ENCODE peak calls at places on chromosomes 12 and 14, in six cellular contexts. E, D, H, A, Y and F are unnamed samples.

GRCh38 chr12:79083181-79083580 is 218.6 kb downstream of the SYT1 start:
- DNase-seq in Y (no peak), A (no peak), D (peak), E (peak), H (no peak), F (no peak)

GRCh38 chr14:24298892-24299254 is 707 bp downstream of the DHRS1 start:
- DNase-seq in E (no peak), H (no peak), Y (peak), D (peak), A (no peak), F (peak)

GRCh38 chr12:53006810-53007742 is 820 bp downstream of the EIF4B start:
- DNase-seq in A (peak), H (peak), D (peak), E (peak), Y (peak), F (peak)

GRCh38 chr12:34604631-34605509 is 582.6 kb downstream of the ALG10 start:
- DNase-seq in A (no peak), Y (no peak), H (no peak), D (no peak), E (no peak), F (no peak)

GRCh38 chr12:85155791-85156190 is 119.6 kb downstream of the LRRIQ1 start:
- DNase-seq in H (no peak), A (no peak), E (peak), Y (peak), D (peak), F (no peak)

GRCh38 chr12:116015525-116015924 is 262.0 kb downstream of the MED13L start:
- DNase-seq in Y (peak), D (peak), E (peak), H (no peak), A (no peak), F (peak)

GRCh38 chr12:108689314-108690190 is 41.8 kb downstream of the CORO1C start:
- DNase-seq in E (peak), D (peak), Y (peak), H (peak), A (no peak), F (no peak)

GRCh38 chr14:44204061-44204815 is 302.8 kb downstream of the FSCB start:
- DNase-seq in E (no peak), A (no peak), H (no peak), D (no peak), Y (no peak), F (no peak)

GRCh38 chr14:71600309-71600708 is 331.9 kb upstream of the RGS6 start:
- DNase-seq in Y (no peak), H (no peak), E (no peak), D (no peak), A (no peak), F (no peak)

GRCh38 chr14:100438678-100439592 is 115.8 kb downstream of the SLC25A47 start:
- DNase-seq in Y (peak), E (no peak), H (no peak), D (peak), A (peak), F (peak)

GRCh38 chr12:32918890-32919791 is 22.6 kb upstream of the PKP2 start:
- DNase-seq in D (peak), H (peak), Y (no peak), E (peak), A (no peak), F (peak)

GRCh38 chr14:81221579-81222102 is 882 bp upstream of the GTF2A1 start:
- DNase-seq in D (no peak), E (no peak), Y (peak), H (no peak), A (no peak), F (no peak)

GRCh38 chr12:45122776-45123380 is 72.0 kb upstream of the DBX2 start:
- DNase-seq in E (peak), H (no peak), D (peak), A (no peak), Y (peak), F (peak)

GRCh38 chr14:30243805-30244204 is 315.2 kb upstream of the G2E3 start:
- DNase-seq in D (peak), Y (peak), E (no peak), A (no peak), H (no peak), F (peak)

GRCh38 chr12:6186114-6186827 is 13.9 kb upstream of the CD9 start:
- DNase-seq in D (no peak), A (no peak), H (no peak), Y (no peak), E (no peak), F (no peak)

GRCh38 chr14:51293926-51294290 is 53.9 kb downstream of the TMX1 start:
- DNase-seq in E (no peak), H (no peak), A (no peak), Y (no peak), D (peak), F (no peak)

GRCh38 chr12:94898388-94898787 is 105.1 kb downstream of the NDUFA12 start:
- DNase-seq in Y (peak), D (peak), E (no peak), A (no peak), H (no peak), F (no peak)

GRCh38 chr14:94040796-94041195 is 14.7 kb downstream of the OTUB2 start:
- DNase-seq in A (no peak), E (no peak), Y (no peak), D (no peak), H (no peak), F (no peak)

GRCh38 chr14:94042433-94043091 is 16.4 kb downstream of the OTUB2 start:
- DNase-seq in A (no peak), D (no peak), Y (peak), H (no peak), E (no peak), F (no peak)

GRCh38 chr14:94043111-94043755 is 17.1 kb downstream of the OTUB2 start:
- DNase-seq in E (no peak), D (peak), Y (peak), H (no peak), A (no peak), F (no peak)

GRCh38 chr14:94040247-94040646 is 14.1 kb downstream of the OTUB2 start:
- DNase-seq in A (no peak), D (no peak), E (no peak), H (no peak), Y (no peak), F (no peak)

GRCh38 chr14:94041551-94042346 is 15.6 kb downstream of the OTUB2 start:
- DNase-seq in E (no peak), D (peak), H (peak), A (no peak), Y (peak), F (peak)
- TF ChIP-seq CTCF in E (no peak), D (no peak), H (no peak), A (no peak), Y (no peak), F (no peak)

GRCh38 chr14:52950410-52950897 is 396 bp downstream of the FERMT2 start:
- DNase-seq in A (peak), Y (peak), D (peak), E (no peak), H (peak), F (peak)

GRCh38 chr14:52949711-52950409 is 990 bp downstream of the FERMT2 start:
- DNase-seq in D (peak), H (peak), Y (peak), E (no peak), A (no peak), F (peak)

GRCh38 chr14:52949249-52949648 is 1.6 kb downstream of the FERMT2 start:
- DNase-seq in E (no peak), Y (no peak), H (no peak), A (no peak), D (no peak), F (no peak)

GRCh38 chr14:52950898-52951729 is at the start of gene FERMT2:
- DNase-seq in H (peak), Y (peak), A (peak), E (peak), D (peak), F (peak)

GRCh38 chr14:52951730-52952481 is 1.1 kb upstream of the FERMT2 start:
- DNase-seq in Y (peak), A (no peak), H (peak), E (no peak), D (peak), F (peak)
- TF ChIP-seq CTCF in Y (peak), A (peak), H (no peak), E (no peak), D (peak), F (peak)

DNA sequence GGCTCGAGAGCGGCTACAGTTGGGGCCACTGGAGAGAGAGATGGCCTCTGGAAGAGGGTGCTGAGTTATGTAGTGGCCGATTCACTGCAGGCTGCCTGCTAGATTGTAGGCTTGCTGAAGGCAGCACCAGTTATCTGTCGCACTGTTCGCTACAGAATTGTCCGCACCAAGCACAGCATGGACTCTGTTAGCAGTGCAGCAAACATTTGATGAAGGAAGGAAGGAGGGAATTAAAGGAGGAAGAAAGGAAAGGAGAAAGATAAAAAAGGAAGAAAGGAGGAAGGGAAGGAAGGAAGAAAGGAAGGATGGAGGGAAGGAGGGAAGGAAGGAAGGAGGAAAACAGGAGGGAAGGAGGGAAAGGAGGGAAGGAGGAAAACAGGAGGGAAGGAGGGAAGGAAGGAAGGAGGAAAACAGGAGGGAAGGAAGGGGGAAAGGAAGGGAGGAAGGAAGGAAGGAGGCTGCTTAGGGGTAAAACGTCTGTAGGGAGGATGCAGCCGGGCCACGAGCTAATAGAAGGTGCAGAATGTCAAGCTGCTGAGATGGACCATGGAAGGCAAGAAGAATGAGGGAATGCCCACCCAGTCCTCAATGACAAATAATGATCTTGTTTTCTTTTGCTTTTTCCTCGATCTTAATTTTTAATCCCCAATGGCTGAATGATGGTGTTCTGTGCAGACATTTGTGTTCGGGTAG is 27.3 kb upstream of the ADIPOR2 start:
- DNase-seq in E (no peak), H (no peak), Y (no peak), A (no peak), D (no peak), F (no peak)
- TF ChIP-seq CTCF in E (no peak), H (no peak), Y (no peak), A (no peak), D (no peak), F (no peak)

DNA sequence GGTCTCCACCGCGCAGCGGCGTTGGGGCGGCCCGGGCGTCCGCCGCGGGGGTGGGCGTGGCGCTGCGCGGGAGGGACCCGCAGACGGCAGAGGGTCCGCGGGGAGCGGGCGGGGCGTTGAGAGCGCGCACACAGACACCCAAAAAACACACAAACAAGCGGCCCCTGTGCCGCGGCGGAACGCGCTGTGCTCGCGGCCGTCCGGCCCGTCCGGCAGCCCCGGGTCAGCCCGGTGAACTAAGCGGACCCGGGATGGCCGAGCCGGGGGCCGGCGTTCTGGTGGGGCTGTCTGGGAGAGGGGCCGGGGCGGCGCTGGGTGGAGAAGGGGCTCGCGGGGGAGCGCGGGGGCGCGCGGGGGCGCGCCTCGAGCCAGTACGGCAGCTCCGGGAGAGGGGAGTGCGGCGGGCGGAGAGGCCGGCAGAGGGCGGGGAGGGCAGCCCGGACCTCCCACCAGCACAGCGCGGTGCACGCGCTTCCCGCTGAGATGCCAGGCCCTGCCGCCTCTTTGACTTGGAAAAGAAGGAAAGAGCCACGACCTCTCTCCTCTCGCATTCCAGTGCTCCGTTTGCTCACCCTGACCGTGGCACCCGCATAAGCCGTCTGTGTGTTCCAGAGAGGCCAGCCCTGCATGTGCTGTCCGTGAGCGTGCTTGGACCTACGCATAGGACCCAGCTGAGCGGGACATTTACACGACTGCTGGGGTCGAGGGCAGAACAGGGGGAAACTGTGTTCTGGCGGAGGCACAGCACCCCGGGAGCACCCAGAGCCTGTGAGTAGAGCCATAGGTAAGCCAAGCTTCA is 10.3 kb downstream of the SLC6A12 start:
- DNase-seq in E (no peak), H (no peak), A (peak), D (no peak), Y (peak), F (no peak)
- TF ChIP-seq CTCF in E (no peak), H (no peak), A (no peak), D (no peak), Y (no peak), F (no peak)

DNA sequence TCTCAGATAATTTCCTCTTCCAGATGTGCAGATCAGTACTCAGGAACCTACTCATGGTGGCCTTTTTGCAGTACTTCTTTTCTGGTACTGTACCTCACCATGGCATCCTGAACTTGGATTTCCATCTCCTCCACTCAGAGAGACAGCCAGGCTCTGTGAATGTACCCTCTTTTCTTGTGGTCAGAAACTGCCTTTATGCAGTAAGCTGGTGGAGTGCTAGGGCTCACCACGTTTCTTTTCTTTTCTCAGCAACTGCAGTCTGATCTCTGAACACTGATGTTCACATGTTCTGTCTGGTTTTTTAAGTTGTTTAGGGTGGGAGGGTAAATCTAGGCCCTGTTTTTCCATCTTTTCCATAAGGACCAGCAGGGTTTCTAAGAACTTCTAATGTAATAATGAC is 99.8 kb upstream of the NRXN3 start:
- DNase-seq in A (no peak), E (no peak), D (no peak), Y (no peak), H (no peak), F (no peak)
- TF ChIP-seq CTCF in A (no peak), E (no peak), D (no peak), Y (no peak), H (no peak), F (no peak)

GRCh38 chr14:60164717-60165546 is at the start of gene DHRS7:
- DNase-seq in H (peak), A (peak), Y (peak), D (peak), E (peak), F (peak)
- TF ChIP-seq CTCF in H (no peak), A (peak), Y (peak), D (peak), E (peak), F (peak)

DNA sequence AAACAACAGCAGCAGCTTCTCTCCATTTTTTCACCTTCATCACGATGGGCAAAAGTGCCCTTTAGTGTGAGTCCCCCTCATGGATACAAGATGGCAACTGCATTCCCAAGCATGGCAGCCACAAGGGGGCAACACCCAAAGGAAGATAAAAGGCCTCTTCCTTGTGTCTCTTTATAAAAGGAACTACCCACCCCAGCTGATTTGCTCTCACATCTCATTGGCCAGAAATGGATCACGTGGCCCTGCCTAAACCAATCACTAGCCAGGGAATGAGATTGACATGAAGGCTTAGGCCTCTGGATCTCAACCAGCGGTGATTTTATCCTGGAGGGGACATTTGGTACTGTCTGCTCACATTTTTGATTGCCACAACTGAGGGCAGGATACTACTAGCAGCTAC is 21.9 kb upstream of the IFT81 start:
- DNase-seq in D (peak), H (no peak), E (peak), Y (peak), A (no peak), F (peak)
- TF ChIP-seq CTCF in D (peak), H (no peak), E (peak), Y (peak), A (peak), F (peak)